ENCODE peak calls at places on chromosomes 13 and 19, in nine cellular contexts. D, E, N, Z, A, B, H, J and S are unnamed samples.
A peak's percentile ranks its signal among the peaks of the same experiment; 100 is the strongest.

GRCh38 chr13:102003848-102004570 is 397.8 kb downstream of the FGF14 start:
- DNase-seq in E (no peak), H (no peak), J (no peak), N (no peak), B (no peak), A (peak; percentile 71), Z (no peak), D (no peak), S (no peak)

GRCh38 chr13:101341464-101341863 is 74.8 kb downstream of the NALCN start:
- DNase-seq in E (no peak), D (no peak), B (no peak), J (no peak), H (no peak), A (no peak), Z (no peak), N (no peak), S (no peak)

GRCh38 chr13:98484289-98485219 is 92.4 kb downstream of the STK24 start:
- DNase-seq in N (no peak), A (peak; percentile 97), H (peak; percentile 77), B (peak; percentile 64), J (peak; percentile 80), E (peak; percentile 35), Z (peak; percentile 60), D (peak; percentile 61), S (peak; percentile 83)

GRCh38 chr19:16327911-16328823 is 3.5 kb downstream of the KLF2 start:
- DNase-seq in J (peak; percentile 75), N (no peak), B (peak; percentile 55), A (peak; percentile 96), Z (peak; percentile 87), E (no peak), H (peak; percentile 66), D (peak; percentile 99), S (no peak)

GRCh38 chr19:13155472-13156284 is 5.5 kb downstream of the IER2 start:
- DNase-seq in D (peak; percentile 22), A (peak; percentile 79), J (no peak), B (peak; percentile 60), E (peak; percentile 62), N (no peak), Z (peak; percentile 86), H (peak; percentile 42), S (peak; percentile 78)

GRCh38 chr19:676343-677105 is at the start of gene FSTL3:
- DNase-seq in H (no peak), N (no peak), Z (no peak), E (no peak), J (no peak), B (no peak), A (peak; percentile 24), D (no peak), S (no peak)

GRCh38 chr19:21328402-21328801 is 808 bp downstream of the ZNF708 start:
- DNase-seq in D (peak; percentile 10), B (no peak), H (no peak), J (no peak), N (no peak), A (peak; percentile 3), Z (no peak), E (no peak), S (peak; percentile 6)

GRCh38 chr19:13099073-13099999 is 3.3 kb downstream of the LYL1 start:
- DNase-seq in H (no peak), B (peak; percentile 73), E (peak; percentile 70), Z (peak; percentile 84), A (peak; percentile 74), J (no peak), D (peak; percentile 76), N (no peak), S (no peak)

GRCh38 chr19:6997679-6998445 is 23.4 kb downstream of the MBD3L2B start:
- DNase-seq in Z (no peak), J (no peak), E (no peak), A (peak; percentile 45), D (peak; percentile 48), H (no peak), N (no peak), B (no peak), S (no peak)

GRCh38 chr19:14475251-14476073 is at the start of gene PTGER1:
- DNase-seq in H (no peak), E (no peak), N (no peak), D (no peak), A (peak; percentile 48), Z (peak; percentile 78), J (no peak), B (no peak), S (peak; percentile 77)

GRCh38 chr13:35478384-35479222 is 2.1 kb upstream of the MAB21L1 start:
- DNase-seq in E (no peak), H (no peak), D (no peak), N (no peak), Z (no peak), A (no peak), J (no peak), B (no peak), S (peak; percentile 36)

GRCh38 chr13:113621046-113621445 is 36.5 kb downstream of the TFDP1 start:
- DNase-seq in E (no peak), B (no peak), N (no peak), J (no peak), D (no peak), A (no peak), Z (no peak), H (no peak), S (no peak)

GRCh38 chr19:41441321-41441945 is 1.5 kb upstream of the ERICH4 start:
- DNase-seq in B (no peak), E (no peak), N (no peak), H (no peak), Z (no peak), A (no peak), D (no peak), J (no peak), S (no peak)

GRCh38 chr19:41993612-41994483 is at the start of gene ATP1A3:
- DNase-seq in N (no peak), H (no peak), A (peak; percentile 78), Z (peak; percentile 40), D (peak; percentile 62), J (no peak), E (peak; percentile 59), B (peak; percentile 49), S (peak; percentile 97)

GRCh38 chr13:40389081-40389641 is 277.3 kb downstream of the FOXO1 start:
- DNase-seq in E (peak; percentile 25), B (peak; percentile 37), H (no peak), D (no peak), N (no peak), J (no peak), Z (peak; percentile 62), A (no peak), S (no peak)

GRCh38 chr13:51599444-51600176 is 15.3 kb downstream of the WDFY2 start:
- DNase-seq in N (no peak), A (no peak), Z (no peak), B (no peak), D (peak; percentile 40), J (no peak), E (no peak), H (no peak), S (no peak)

GRCh38 chr13:113297370-113297871 is 382 bp downstream of the LAMP1 start:
- DNase-seq in J (no peak), A (peak; percentile 49), H (no peak), N (no peak), B (peak; percentile 22), Z (peak; percentile 42), D (peak; percentile 53), E (peak; percentile 13), S (no peak)

GRCh38 chr19:30651691-30652090 is 279.5 kb downstream of the ZNF536 start:
- DNase-seq in D (no peak), A (no peak), J (no peak), B (no peak), N (no peak), Z (no peak), H (no peak), E (no peak), S (no peak)

GRCh38 chr19:44745386-44745831 is 3.1 kb upstream of the BCL3 start:
- DNase-seq in B (no peak), N (no peak), E (no peak), J (no peak), D (no peak), Z (no peak), A (peak; percentile 75), H (no peak), S (peak; percentile 56)

GRCh38 chr19:44686896-44687295 is 12.1 kb upstream of the CEACAM16 start:
- DNase-seq in J (no peak), H (no peak), E (no peak), B (no peak), N (no peak), A (no peak), Z (no peak), D (no peak), S (no peak)

GRCh38 chr19:49271080-49271753 is 53.8 kb downstream of the SLC6A16 start:
- DNase-seq in A (peak; percentile 4), B (no peak), Z (no peak), N (no peak), E (no peak), D (no peak), H (no peak), J (no peak), S (no peak)

GRCh38 chr13:75481176-75482069 is 546 bp downstream of the TBC1D4 start:
- DNase-seq in A (peak; percentile 43), E (peak; percentile 6), H (no peak), B (peak; percentile 14), D (peak; percentile 29), J (no peak), Z (peak; percentile 16), N (no peak), S (peak; percentile 35)

GRCh38 chr19:5637971-5638370 is 15.1 kb downstream of the SAFB start:
- DNase-seq in Z (no peak), E (no peak), N (no peak), J (peak; percentile 61), B (no peak), D (no peak), A (no peak), H (no peak), S (no peak)

GRCh38 chr13:44116562-44117315 is 237.0 kb downstream of the LACC1 start:
- DNase-seq in Z (peak; percentile 4), J (no peak), A (peak; percentile 26), N (no peak), H (no peak), B (no peak), D (no peak), E (no peak), S (peak; percentile 30)

GRCh38 chr13:74930402-74931165 is 551.4 kb downstream of the TBC1D4 start:
- DNase-seq in E (no peak), N (no peak), D (no peak), A (peak; percentile 64), B (no peak), Z (no peak), J (peak; percentile 50), H (no peak), S (no peak)